ENCODE peak calls at places on chromosomes 12 and 14, in nine cellular contexts. H, K, I, R, J, Z, W, B and S are unnamed samples.
A peak's percentile ranks its signal among the peaks of the same experiment; 100 is the strongest.

GRCh38 chr12:121797937-121798801 is 4.7 kb upstream of the RHOF start:
- DNase-seq in B (no peak), W (peak; percentile 90), K (peak; percentile 81), J (no peak), H (peak; percentile 62), R (no peak), I (peak; percentile 81), Z (no peak), S (peak; percentile 80)

GRCh38 chr14:30034049-30034635 is 106.5 kb upstream of the PRKD1 start:
- DNase-seq in W (no peak), B (no peak), J (no peak), K (no peak), R (no peak), H (peak; percentile 4), I (no peak), Z (no peak), S (no peak)

GRCh38 chr14:92729632-92730358 is 18.6 kb downstream of the LGMN start:
- DNase-seq in I (no peak), J (no peak), R (peak; percentile 67), B (no peak), Z (no peak), K (no peak), W (no peak), H (peak; percentile 93), S (no peak)

GRCh38 chr12:51471465-51471864 is 46.8 kb downstream of the SLC4A8 start:
- DNase-seq in I (no peak), K (no peak), R (no peak), B (no peak), Z (no peak), J (no peak), H (no peak), W (no peak), S (no peak)

GRCh38 chr12:49541911-49542505 is 3.2 kb downstream of the KCNH3 start:
- DNase-seq in R (no peak), K (no peak), B (no peak), Z (no peak), J (no peak), I (no peak), H (no peak), W (no peak), S (peak; percentile 45)

GRCh38 chr14:75675265-75675960 is 14.4 kb downstream of the TTLL5 start:
- DNase-seq in K (no peak), B (no peak), W (no peak), R (peak; percentile 84), J (no peak), H (peak; percentile 41), I (no peak), Z (no peak), S (no peak)

GRCh38 chr14:73227812-73228781 is 9.2 kb upstream of the PAPLN start:
- DNase-seq in W (no peak), I (no peak), K (no peak), R (peak; percentile 82), Z (no peak), J (peak; percentile 31), H (peak; percentile 97), B (no peak), S (no peak)

GRCh38 chr12:96889273-96889933 is 17.7 kb upstream of the NEDD1 start:
- DNase-seq in I (no peak), J (no peak), W (no peak), B (no peak), H (peak; percentile 55), Z (no peak), K (no peak), R (peak; percentile 91), S (no peak)

GRCh38 chr14:34502826-34503225 is 36.7 kb downstream of the EAPP start:
- DNase-seq in J (peak; percentile 19), I (no peak), B (no peak), H (peak; percentile 85), W (no peak), K (no peak), Z (no peak), R (no peak), S (no peak)

GRCh38 chr14:20454359-20454644 is 310 bp downstream of the OSGEP start:
- DNase-seq in B (no peak), J (no peak), Z (no peak), I (no peak), W (no peak), R (peak; percentile 93), H (no peak), K (peak; percentile 82), S (no peak)

GRCh38 chr12:8709124-8709830 is 11.5 kb downstream of the RIMKLB start:
- DNase-seq in Z (no peak), H (peak; percentile 47), K (no peak), W (peak; percentile 56), B (no peak), I (no peak), R (no peak), J (no peak), S (no peak)

GRCh38 chr14:103401223-103402214 is 16.3 kb downstream of the MARK3 start:
- DNase-seq in B (no peak), R (peak; percentile 79), J (no peak), Z (no peak), W (no peak), I (no peak), H (peak; percentile 92), K (no peak), S (no peak)

GRCh38 chr12:122943196-122943595 is 23.1 kb downstream of the ABCB9 start:
- DNase-seq in J (no peak), B (no peak), I (no peak), R (no peak), H (no peak), Z (no peak), W (no peak), K (no peak), S (no peak)

GRCh38 chr12:19200261-19200660 is 70.7 kb downstream of the PLEKHA5 start:
- DNase-seq in W (no peak), K (no peak), J (no peak), I (no peak), H (no peak), Z (no peak), R (peak; percentile 72), B (no peak), S (no peak)

GRCh38 chr12:121227294-121227693 is 17.4 kb downstream of the P2RX4 start:
- DNase-seq in J (no peak), I (no peak), B (no peak), Z (no peak), H (no peak), R (peak; percentile 75), K (peak; percentile 81), W (peak; percentile 73), S (peak; percentile 85)

GRCh38 chr12:55068416-55069010 is 48.7 kb downstream of the NEUROD4 start:
- DNase-seq in K (peak; percentile 3), J (peak; percentile 90), H (peak; percentile 81), R (peak; percentile 69), W (no peak), B (no peak), Z (no peak), I (no peak), S (no peak)

GRCh38 chr14:75697918-75698317 is 36.9 kb downstream of the TTLL5 start:
- DNase-seq in B (no peak), K (no peak), R (no peak), W (no peak), I (no peak), Z (no peak), H (no peak), J (no peak), S (no peak)

GRCh38 chr12:94875525-94875924 is 128.0 kb downstream of the NDUFA12 start:
- DNase-seq in B (no peak), Z (no peak), H (peak; percentile 51), R (peak; percentile 65), W (no peak), I (no peak), K (peak; percentile 42), J (no peak), S (no peak)

GRCh38 chr12:14723763-14724162 is 27.4 kb upstream of the GUCY2C start:
- DNase-seq in K (peak; percentile 47), I (peak; percentile 61), W (peak; percentile 52), J (peak; percentile 76), H (peak; percentile 75), R (peak; percentile 70), B (peak; percentile 64), Z (no peak), S (no peak)

GRCh38 chr14:96519970-96520369 is 17.8 kb downstream of the PAPOLA start:
- DNase-seq in I (no peak), H (no peak), B (no peak), W (no peak), Z (no peak), K (no peak), J (no peak), R (no peak), S (no peak)

GRCh38 chr14:100085451-100085850 is 20.2 kb downstream of the EVL start:
- DNase-seq in B (no peak), H (no peak), W (no peak), J (no peak), R (no peak), Z (no peak), I (no peak), K (no peak), S (no peak)

GRCh38 chr12:91098942-91099341 is 12.4 kb downstream of the LUM start:
- DNase-seq in H (peak; percentile 97), W (no peak), J (no peak), Z (no peak), K (no peak), I (no peak), B (no peak), R (peak; percentile 76), S (no peak)
- H3K4me3 ChIP-seq in H (no peak overlapping the region), W (no peak overlapping the region), J (no peak overlapping the region), Z (no peak overlapping the region), K (no peak overlapping the region), I (no peak overlapping the region), B (no peak overlapping the region), R (no peak overlapping the region), S (no peak overlapping the region)

GRCh38 chr12:71392521-71393145 is 47.0 kb upstream of the LGR5 start:
- DNase-seq in J (peak; percentile 87), Z (no peak), K (no peak), R (peak; percentile 81), H (peak; percentile 93), W (no peak), I (no peak), B (no peak), S (no peak)
- TF ChIP-seq CTCF in J (peak; percentile 91), Z (peak; percentile 79), K (peak; percentile 73), R (peak; percentile 86), H (peak; percentile 83), W (peak; percentile 90), I (peak; percentile 77), B (peak; percentile 81), S (peak; percentile 82)

GRCh38 chr12:57737467-57738141 is 938 bp downstream of the AGAP2 start:
- DNase-seq in Z (no peak), H (no peak), I (no peak), W (peak; percentile 46), J (peak; percentile 60), R (no peak), B (no peak), K (no peak), S (no peak)
- H3K4me3 ChIP-seq in Z (peak overlapping the region; percentile 72), H (peak overlapping the region; percentile 11), I (peak overlapping the region; percentile 53), W (peak overlapping the region; percentile 36), J (peak overlapping the region; percentile 62), R (no peak overlapping the region), B (peak overlapping the region; percentile 34), K (no peak overlapping the region), S (peak overlapping the region; percentile 23)

DNA sequence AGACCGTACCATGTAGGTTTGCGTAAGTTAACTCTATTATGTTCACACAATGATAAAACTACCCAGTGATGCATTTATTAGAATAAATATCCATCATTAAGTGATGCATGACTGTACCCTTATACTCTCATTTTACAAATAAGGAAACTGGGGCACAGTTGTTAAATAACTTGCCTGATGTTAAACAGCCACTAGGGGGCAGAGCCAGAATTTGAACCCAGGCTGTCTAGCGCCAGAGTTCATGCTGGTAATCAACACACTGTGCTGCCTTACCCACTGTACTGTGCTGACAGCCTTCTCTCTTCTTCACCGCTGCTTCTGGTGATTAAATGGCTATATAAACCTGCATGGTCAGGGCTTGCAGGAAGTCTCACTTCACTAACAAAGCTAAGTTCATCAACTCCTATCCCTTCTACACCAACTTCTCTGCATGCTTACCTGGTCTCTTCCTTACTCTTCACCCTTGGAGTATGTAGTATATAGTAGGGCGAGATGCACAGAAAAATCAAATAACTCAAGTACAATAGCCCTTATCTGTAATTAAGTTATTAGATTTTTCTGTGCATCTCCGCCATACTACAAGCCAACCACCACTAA is 43.6 kb upstream of the APPL2 start:
- DNase-seq in J (peak; percentile 62), R (peak; percentile 49), I (no peak), B (no peak), Z (no peak), W (no peak), H (peak; percentile 65), K (peak; percentile 14), S (no peak)
- TF ChIP-seq CTCF in J (peak; percentile 82), R (peak; percentile 48), I (peak; percentile 61), B (peak; percentile 72), Z (peak; percentile 66), W (peak; percentile 62), H (peak; percentile 82), K (peak; percentile 28), S (peak; percentile 59)